ENCODE peak calls at places on chromosomes 13 and 19, in four cellular contexts. P, N, R and C are unnamed samples.

GRCh38 chr19:19140476-19140875 is 2.2 kb upstream of the TMEM161A start:
- DNase-seq in P (no peak), N (no peak), R (no peak), C (no peak)

GRCh38 chr13:75294110-75294509 is 187.9 kb downstream of the TBC1D4 start:
- DNase-seq in P (no peak), N (no peak), R (no peak), C (no peak)

GRCh38 chr19:46840157-46840942 is 10.3 kb downstream of the AP2S1 start:
- DNase-seq in P (peak), N (peak), R (peak), C (peak)

GRCh38 chr13:31747966-31748365 is 8.6 kb downstream of the RXFP2 start:
- DNase-seq in P (no peak), N (no peak), R (no peak), C (no peak)

GRCh38 chr13:25752957-25753540 is 298.8 kb downstream of the SHISA2 start:
- DNase-seq in P (no peak), N (peak), R (no peak), C (no peak)

GRCh38 chr13:110925023-110925608 is 10.2 kb upstream of the ANKRD10 start:
- DNase-seq in P (no peak), N (no peak), R (no peak), C (no peak)

GRCh38 chr19:44927746-44928145 is 13.3 kb downstream of the APOC1 start:
- DNase-seq in P (no peak), N (no peak), R (no peak), C (no peak)

GRCh38 chr13:80684525-80685017 is 343.6 kb upstream of the SPRY2 start:
- DNase-seq in P (no peak), N (no peak), R (no peak), C (no peak)

GRCh38 chr19:27793128-27793643 is 1419.8 kb downstream of the UQCRFS1 start:
- DNase-seq in P (peak), N (peak), R (peak), C (peak)

GRCh38 chr13:27481766-27482165 is 31.4 kb upstream of the MTIF3 start:
- DNase-seq in P (peak), N (peak), R (peak), C (peak)

GRCh38 chr19:6580313-6580712 is 10.6 kb downstream of the CD70 start:
- DNase-seq in P (no peak), N (no peak), R (peak), C (no peak)

GRCh38 chr13:70330697-70331361 is 222.6 kb upstream of the KLHL1 start:
- DNase-seq in P (no peak), N (no peak), R (no peak), C (no peak)

GRCh38 chr19:57002195-57002601 is 117.6 kb upstream of the USP29 start:
- DNase-seq in P (no peak), N (no peak), R (no peak), C (no peak)

GRCh38 chr13:51895906-51896888 is 34.4 kb downstream of the CCDC70 start:
- DNase-seq in P (no peak), N (peak), R (peak), C (peak)

GRCh38 chr19:33401683-33402420 is 28.3 kb downstream of the CEBPG start:
- DNase-seq in P (peak), N (no peak), R (no peak), C (no peak)

GRCh38 chr13:109211616-109212015 is 574.8 kb downstream of the IRS2 start:
- DNase-seq in P (no peak), N (no peak), R (peak), C (no peak)

GRCh38 chr13:39892731-39893293 is 237.3 kb downstream of the COG6 start:
- DNase-seq in P (no peak), N (no peak), R (no peak), C (no peak)

GRCh38 chr13:49214917-49215376 is 5.2 kb upstream of the MLNR start:
- DNase-seq in P (peak), N (peak), R (peak), C (peak)

GRCh38 chr13:47832458-47832972 is 168.6 kb downstream of the SUCLA2 start:
- DNase-seq in P (no peak), N (no peak), R (no peak), C (no peak)

GRCh38 chr13:64540468-64540867 is 2689.7 kb downstream of the PCDH9 start:
- DNase-seq in P (no peak), N (no peak), R (no peak), C (no peak)

DNA sequence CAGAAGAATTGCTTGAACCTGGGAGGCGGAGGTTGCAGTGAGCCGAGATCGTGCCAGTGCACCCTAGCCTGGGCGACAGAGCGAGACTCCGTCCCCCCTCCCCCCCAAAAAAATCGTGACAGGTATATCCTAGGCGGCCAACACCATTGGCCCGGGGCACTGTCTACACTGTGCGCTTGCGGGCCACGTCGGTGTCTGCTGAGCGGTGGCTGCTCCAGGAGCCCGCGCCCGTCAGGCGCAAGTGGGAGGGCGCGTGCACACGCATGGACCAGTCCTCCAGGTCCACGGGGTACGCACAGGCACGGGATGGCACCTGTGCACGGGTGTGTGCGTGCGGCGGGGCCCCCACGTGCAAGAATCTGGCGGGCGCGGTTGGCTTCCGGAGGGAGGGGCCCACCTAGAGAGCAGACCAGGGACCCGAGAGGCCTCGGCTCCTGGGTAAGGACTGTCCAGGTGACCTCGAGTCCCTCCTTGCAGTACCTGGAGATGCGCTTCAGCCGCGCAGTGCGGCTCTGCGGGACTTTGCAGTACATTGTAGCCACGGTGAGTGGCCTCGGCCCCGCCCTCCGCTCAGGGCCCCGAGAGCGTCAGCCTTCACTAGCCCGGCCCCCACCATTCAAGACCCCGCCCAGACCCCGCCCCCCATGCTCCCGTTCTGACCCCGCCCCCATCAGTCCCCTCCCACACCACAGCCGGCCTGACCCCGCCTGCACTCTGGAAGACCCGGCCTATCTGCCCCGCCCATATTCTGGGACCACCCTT is 2.1 kb downstream of the SLC5A5 start:
- DNase-seq in P (peak), N (peak), R (peak), C (no peak)
- H3K4me3 ChIP-seq in P (peak), N (peak), R (peak), C (no peak)

DNA sequence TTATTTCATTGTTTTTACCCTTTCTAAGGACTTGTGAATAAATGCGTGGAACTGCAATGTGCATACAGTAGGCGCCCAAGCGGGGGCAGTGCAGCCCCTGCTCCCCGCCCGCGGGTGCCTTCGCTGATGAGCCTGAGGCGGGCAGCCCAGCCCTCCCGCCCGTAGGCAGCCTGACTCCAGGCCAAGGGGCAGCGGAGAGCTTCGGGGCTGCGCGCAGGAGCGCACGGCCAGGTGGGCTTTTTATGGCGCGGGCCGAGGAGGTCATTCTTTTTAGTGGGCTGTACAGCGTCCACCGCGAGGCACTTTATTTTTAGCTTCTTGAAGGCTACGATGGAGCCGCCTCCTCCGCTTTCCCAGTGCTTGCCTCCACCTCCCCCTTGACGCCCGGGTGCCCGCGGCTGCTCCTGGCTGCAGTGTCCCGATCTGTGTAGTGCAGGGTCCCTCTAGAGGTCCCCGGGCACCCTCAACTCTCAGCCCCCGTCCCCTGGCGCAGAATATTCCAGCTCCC is 60.5 kb downstream of the CCNE1 start:
- DNase-seq in P (peak), N (no peak), R (no peak), C (no peak)
- TF ChIP-seq CTCF in P (no peak), N (no peak), R (no peak), C (no peak)

GRCh38 chr19:12730054-12730453 is 4.4 kb downstream of the TRIR start:
- DNase-seq in P (no peak), N (no peak), R (no peak), C (no peak)
- H3K4me3 ChIP-seq in P (no peak), N (no peak), R (no peak), C (no peak)

GRCh38 chr19:38142176-38143035 is 81.6 kb downstream of the DPF1 start:
- DNase-seq in P (no peak), N (peak), R (peak), C (no peak)
- TF ChIP-seq CTCF in P (peak), N (no peak), R (peak), C (peak)

DNA sequence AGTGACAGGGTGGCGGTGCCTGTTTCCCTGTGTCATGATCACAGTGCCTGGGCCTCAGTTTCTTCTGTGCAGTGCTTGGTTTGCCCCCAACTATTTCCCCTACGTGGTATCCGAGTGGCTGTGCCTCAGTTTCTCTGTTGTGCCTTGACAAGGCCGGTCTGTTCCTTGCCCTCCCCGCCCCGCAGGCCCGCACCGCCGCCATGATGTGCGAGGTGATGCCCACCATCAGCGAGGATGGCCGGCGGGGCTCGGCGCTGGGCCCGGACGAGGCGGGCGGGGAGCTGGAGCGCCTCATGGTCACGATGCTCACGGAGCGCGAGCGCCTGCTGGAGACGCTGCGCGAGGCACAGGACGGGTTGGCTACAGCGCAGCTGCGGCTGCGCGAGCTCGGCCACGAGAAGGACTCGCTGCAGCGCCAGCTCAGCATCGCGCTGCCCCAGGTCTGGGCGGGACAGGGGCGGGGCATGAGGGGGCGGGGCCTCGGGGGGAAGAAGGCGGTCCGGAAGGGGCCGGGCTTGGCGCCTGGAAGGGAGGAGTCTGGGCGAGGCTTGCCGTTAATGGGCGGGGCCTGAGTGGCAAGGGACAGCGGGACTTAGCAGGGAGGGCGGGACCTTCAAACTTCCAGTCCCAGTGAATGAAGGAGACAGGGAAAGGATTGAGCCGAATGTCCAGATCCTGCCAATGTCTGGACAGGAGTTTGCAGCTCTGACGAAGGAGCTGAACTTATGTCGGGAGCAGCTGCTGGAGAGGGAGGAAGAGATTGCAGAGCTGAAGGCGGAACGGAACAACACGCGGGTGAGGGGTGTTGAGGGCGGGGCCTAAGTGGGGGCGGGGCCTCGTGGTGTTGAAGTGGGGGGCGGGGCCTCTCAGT is 8.6 kb downstream of the PPFIA3 start:
- DNase-seq in P (peak), N (peak), R (peak), C (peak)
- H3K4me3 ChIP-seq in P (peak), N (peak), R (peak), C (peak)

DNA sequence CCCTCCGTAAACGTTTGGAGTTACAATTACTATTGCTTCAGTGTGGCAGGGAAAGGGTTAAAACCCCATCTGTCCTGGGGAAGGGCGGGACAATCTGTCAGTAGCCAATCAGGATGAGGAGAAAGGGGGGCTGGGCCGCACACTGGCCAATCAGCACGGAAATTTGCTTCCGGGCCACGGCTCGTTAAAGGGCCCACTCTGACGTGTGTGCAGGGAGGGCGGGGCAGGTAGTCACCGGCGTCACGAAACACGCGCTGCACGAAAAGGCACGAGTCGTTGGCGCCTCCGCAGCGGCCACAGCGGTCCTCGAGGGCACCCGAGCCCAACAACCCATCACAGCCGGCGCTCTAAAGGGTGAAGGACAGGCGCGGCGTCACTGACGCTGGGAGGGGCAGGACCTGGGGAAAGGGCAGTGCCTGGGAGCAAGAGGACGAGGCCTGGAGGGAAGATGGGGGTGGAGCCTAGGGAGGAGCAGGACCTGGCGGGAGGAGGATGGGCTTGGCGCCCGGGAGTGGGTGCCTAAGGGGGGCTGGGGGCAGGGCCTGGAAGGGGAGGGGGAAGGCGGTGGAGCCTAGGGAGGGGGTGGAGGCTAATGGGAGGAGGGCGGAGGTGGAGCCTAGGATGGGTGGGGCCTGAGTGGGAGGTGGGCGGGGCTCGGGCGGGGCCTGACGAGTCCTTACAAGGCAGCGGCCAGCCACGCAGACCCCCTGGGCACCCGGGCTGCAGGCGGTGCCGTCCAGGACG is 4.9 kb downstream of the ADAMTSL5 start:
- DNase-seq in P (peak), N (peak), R (peak), C (peak)
- TF ChIP-seq CTCF in P (no peak), N (no peak), R (no peak), C (no peak)

GRCh38 chr13:28820099-28821051 is at the start of gene MTUS2:
- DNase-seq in P (peak), N (no peak), R (no peak), C (no peak)
- H3K4me3 ChIP-seq in P (peak), N (peak), R (no peak), C (no peak)